ENCODE peak calls at places on chromosomes 3 and 15, in four cellular contexts. One of them, this sample, is unnamed.

GRCh38 chr3:147940400-147940799 is 531.2 kb downstream of the ZIC1 start:
- DNase-seq in progenitor cell of endocrine pancreas: no peak
- DNase-seq in stimulated activated CD8-positive, alpha-beta memory T cell treated with anti-CD3 and anti-CD28 coated beads, Interleukin-15, amount 100 ng/mL, for 24 hours: no peak
- DNase-seq in gastrocnemius medialis: no peak
- DNase-seq in this sample: no peak

GRCh38 chr15:80840173-80841130 is 61.3 kb downstream of the CEMIP start:
- DNase-seq in progenitor cell of endocrine pancreas: no peak
- DNase-seq in stimulated activated CD8-positive, alpha-beta memory T cell treated with anti-CD3 and anti-CD28 coated beads, Interleukin-15, amount 100 ng/mL, for 24 hours: no peak
- DNase-seq in gastrocnemius medialis: no peak
- DNase-seq in this sample: no peak

GRCh38 chr3:159669753-159670152 is 318.9 kb upstream of the IL12A start:
- DNase-seq in gastrocnemius medialis: no peak
- DNase-seq in progenitor cell of endocrine pancreas: no peak
- DNase-seq in stimulated activated CD8-positive, alpha-beta memory T cell treated with anti-CD3 and anti-CD28 coated beads, Interleukin-15, amount 100 ng/mL, for 24 hours: no peak
- DNase-seq in this sample: no peak

GRCh38 chr3:42262525-42262924 is 3.5 kb downstream of the CCK start:
- DNase-seq in gastrocnemius medialis: no peak
- DNase-seq in progenitor cell of endocrine pancreas: no peak
- DNase-seq in stimulated activated CD8-positive, alpha-beta memory T cell treated with anti-CD3 and anti-CD28 coated beads, Interleukin-15, amount 100 ng/mL, for 24 hours: no peak
- DNase-seq in this sample: no peak

GRCh38 chr15:66291816-66292215 is 1.6 kb upstream of the DIS3L start:
- DNase-seq in progenitor cell of endocrine pancreas: no peak
- DNase-seq in gastrocnemius medialis: no peak
- DNase-seq in stimulated activated CD8-positive, alpha-beta memory T cell treated with anti-CD3 and anti-CD28 coated beads, Interleukin-15, amount 100 ng/mL, for 24 hours: no peak
- DNase-seq in this sample: no peak

GRCh38 chr3:60698117-60698516 is 553.1 kb downstream of the FHIT start:
- DNase-seq in gastrocnemius medialis: no peak
- DNase-seq in progenitor cell of endocrine pancreas: no peak
- DNase-seq in stimulated activated CD8-positive, alpha-beta memory T cell treated with anti-CD3 and anti-CD28 coated beads, Interleukin-15, amount 100 ng/mL, for 24 hours: no peak
- DNase-seq in this sample: no peak

GRCh38 chr3:71076361-71076997 is 507.0 kb downstream of the FOXP1 start:
- DNase-seq in gastrocnemius medialis: no peak
- DNase-seq in stimulated activated CD8-positive, alpha-beta memory T cell treated with anti-CD3 and anti-CD28 coated beads, Interleukin-15, amount 100 ng/mL, for 24 hours: no peak
- DNase-seq in progenitor cell of endocrine pancreas: no peak
- DNase-seq in this sample: no peak

GRCh38 chr3:187406927-187407326 is 38.7 kb downstream of the RTP4 start:
- DNase-seq in progenitor cell of endocrine pancreas: no peak
- DNase-seq in stimulated activated CD8-positive, alpha-beta memory T cell treated with anti-CD3 and anti-CD28 coated beads, Interleukin-15, amount 100 ng/mL, for 24 hours: no peak
- DNase-seq in gastrocnemius medialis: no peak
- DNase-seq in this sample: no peak

GRCh38 chr3:114569186-114569585 is 275.4 kb downstream of the TIGIT start:
- DNase-seq in progenitor cell of endocrine pancreas: no peak
- DNase-seq in gastrocnemius medialis: no peak
- DNase-seq in stimulated activated CD8-positive, alpha-beta memory T cell treated with anti-CD3 and anti-CD28 coated beads, Interleukin-15, amount 100 ng/mL, for 24 hours: no peak
- DNase-seq in this sample: no peak

GRCh38 chr3:14532691-14533456 is 7.3 kb downstream of the GRIP2 start:
- DNase-seq in gastrocnemius medialis: no peak
- DNase-seq in stimulated activated CD8-positive, alpha-beta memory T cell treated with anti-CD3 and anti-CD28 coated beads, Interleukin-15, amount 100 ng/mL, for 24 hours: no peak
- DNase-seq in progenitor cell of endocrine pancreas: no peak
- DNase-seq in this sample: peak

GRCh38 chr15:75178171-75178937 is 23.3 kb upstream of the C15orf39 start:
- DNase-seq in gastrocnemius medialis: no peak
- DNase-seq in stimulated activated CD8-positive, alpha-beta memory T cell treated with anti-CD3 and anti-CD28 coated beads, Interleukin-15, amount 100 ng/mL, for 24 hours: no peak
- DNase-seq in progenitor cell of endocrine pancreas: peak
- DNase-seq in this sample: no peak

GRCh38 chr15:78046796-78047341 is 30.6 kb downstream of the TBC1D2B start:
- DNase-seq in gastrocnemius medialis: no peak
- DNase-seq in stimulated activated CD8-positive, alpha-beta memory T cell treated with anti-CD3 and anti-CD28 coated beads, Interleukin-15, amount 100 ng/mL, for 24 hours: no peak
- DNase-seq in progenitor cell of endocrine pancreas: no peak
- DNase-seq in this sample: no peak

GRCh38 chr15:70701891-70702568 is 61.3 kb downstream of the UACA start:
- DNase-seq in gastrocnemius medialis: peak
- DNase-seq in stimulated activated CD8-positive, alpha-beta memory T cell treated with anti-CD3 and anti-CD28 coated beads, Interleukin-15, amount 100 ng/mL, for 24 hours: no peak
- DNase-seq in progenitor cell of endocrine pancreas: no peak
- DNase-seq in this sample: no peak

GRCh38 chr3:13227315-13228165 is 154.3 kb upstream of the IQSEC1 start:
- DNase-seq in stimulated activated CD8-positive, alpha-beta memory T cell treated with anti-CD3 and anti-CD28 coated beads, Interleukin-15, amount 100 ng/mL, for 24 hours: no peak
- DNase-seq in gastrocnemius medialis: no peak
- DNase-seq in progenitor cell of endocrine pancreas: no peak
- DNase-seq in this sample: no peak

GRCh38 chr15:67512140-67512539 is 8.8 kb upstream of the C15orf61 start:
- DNase-seq in gastrocnemius medialis: no peak
- DNase-seq in progenitor cell of endocrine pancreas: no peak
- DNase-seq in stimulated activated CD8-positive, alpha-beta memory T cell treated with anti-CD3 and anti-CD28 coated beads, Interleukin-15, amount 100 ng/mL, for 24 hours: no peak
- DNase-seq in this sample: no peak

GRCh38 chr15:81163961-81164800 is 30.1 kb downstream of the CFAP161 start:
- DNase-seq in gastrocnemius medialis: no peak
- DNase-seq in progenitor cell of endocrine pancreas: no peak
- DNase-seq in stimulated activated CD8-positive, alpha-beta memory T cell treated with anti-CD3 and anti-CD28 coated beads, Interleukin-15, amount 100 ng/mL, for 24 hours: no peak
- DNase-seq in this sample: no peak

GRCh38 chr15:86802244-86802643 is 722.6 kb downstream of the AGBL1 start:
- DNase-seq in gastrocnemius medialis: peak
- DNase-seq in progenitor cell of endocrine pancreas: no peak
- DNase-seq in stimulated activated CD8-positive, alpha-beta memory T cell treated with anti-CD3 and anti-CD28 coated beads, Interleukin-15, amount 100 ng/mL, for 24 hours: no peak
- DNase-seq in this sample: no peak

GRCh38 chr3:47512416-47513124 is 942 bp downstream of the ELP6 start:
- DNase-seq in progenitor cell of endocrine pancreas: no peak
- DNase-seq in stimulated activated CD8-positive, alpha-beta memory T cell treated with anti-CD3 and anti-CD28 coated beads, Interleukin-15, amount 100 ng/mL, for 24 hours: no peak
- DNase-seq in gastrocnemius medialis: no peak
- DNase-seq in this sample: no peak

GRCh38 chr15:60683156-60683555 is 204.2 kb upstream of the ICE2 start:
- DNase-seq in progenitor cell of endocrine pancreas: no peak
- DNase-seq in stimulated activated CD8-positive, alpha-beta memory T cell treated with anti-CD3 and anti-CD28 coated beads, Interleukin-15, amount 100 ng/mL, for 24 hours: no peak
- DNase-seq in gastrocnemius medialis: no peak
- DNase-seq in this sample: no peak

GRCh38 chr3:177624523-177625495 is 427.5 kb upstream of the TBL1XR1 start:
- DNase-seq in gastrocnemius medialis: no peak
- DNase-seq in progenitor cell of endocrine pancreas: no peak
- DNase-seq in stimulated activated CD8-positive, alpha-beta memory T cell treated with anti-CD3 and anti-CD28 coated beads, Interleukin-15, amount 100 ng/mL, for 24 hours: no peak
- DNase-seq in this sample: no peak

GRCh38 chr3:52063026-52063723 is 6.8 kb upstream of the DUSP7 start:
- DNase-seq in stimulated activated CD8-positive, alpha-beta memory T cell treated with anti-CD3 and anti-CD28 coated beads, Interleukin-15, amount 100 ng/mL, for 24 hours: no peak
- DNase-seq in gastrocnemius medialis: no peak
- DNase-seq in progenitor cell of endocrine pancreas: no peak
- DNase-seq in this sample: no peak

GRCh38 chr15:57440799-57441198 is 64.5 kb downstream of the CGNL1 start:
- DNase-seq in progenitor cell of endocrine pancreas: no peak
- DNase-seq in gastrocnemius medialis: no peak
- DNase-seq in stimulated activated CD8-positive, alpha-beta memory T cell treated with anti-CD3 and anti-CD28 coated beads, Interleukin-15, amount 100 ng/mL, for 24 hours: no peak
- DNase-seq in this sample: no peak

This sample was measured in omental fat pad.